ENCODE peak calls at places on chromosomes 1 and 21, in six cellular contexts. One of them, this sample, is unnamed.
A peak's percentile ranks its signal among the peaks of the same experiment; 100 is the strongest.

GRCh38 chr1:116448785-116449385 is 75.8 kb downstream of the ATP1A1 start:
- DNase-seq in adrenal gland: no peak
- DNase-seq in tibial nerve: no peak
- DNase-seq in psoas muscle: no peak
- DNase-seq in CD8-positive, alpha-beta T cell: no peak
- DNase-seq in K562: no peak
- DNase-seq in this sample: no peak

GRCh38 chr1:53771648-53772047 is 32.7 kb upstream of the GLIS1 start:
- DNase-seq in adrenal gland: no peak
- DNase-seq in tibial nerve: no peak
- DNase-seq in psoas muscle: no peak
- DNase-seq in CD8-positive, alpha-beta T cell: no peak
- DNase-seq in K562: no peak
- DNase-seq in this sample: no peak

GRCh38 chr1:10308001-10308400 is 90.9 kb upstream of the PGD start:
- DNase-seq in adrenal gland: no peak
- DNase-seq in tibial nerve: no peak
- DNase-seq in psoas muscle: no peak
- DNase-seq in CD8-positive, alpha-beta T cell: peak; percentile 58
- DNase-seq in K562: no peak
- DNase-seq in this sample: no peak

GRCh38 chr21:37804001-37804400 is 112.3 kb downstream of the KCNJ6 start:
- DNase-seq in adrenal gland: no peak
- DNase-seq in tibial nerve: no peak
- DNase-seq in psoas muscle: no peak
- DNase-seq in CD8-positive, alpha-beta T cell: no peak
- DNase-seq in K562: no peak
- DNase-seq in this sample: no peak

GRCh38 chr1:38815903-38816627 is 43.5 kb downstream of the RRAGC start:
- DNase-seq in adrenal gland: no peak
- DNase-seq in tibial nerve: no peak
- DNase-seq in psoas muscle: no peak
- DNase-seq in CD8-positive, alpha-beta T cell: no peak
- DNase-seq in K562: peak; percentile 93
- DNase-seq in this sample: peak; percentile 30

GRCh38 chr1:231636157-231636556 is 9.6 kb downstream of the DISC1 start:
- DNase-seq in adrenal gland: peak; percentile 84
- DNase-seq in tibial nerve: no peak
- DNase-seq in psoas muscle: no peak
- DNase-seq in CD8-positive, alpha-beta T cell: no peak
- DNase-seq in K562: no peak
- DNase-seq in this sample: peak; percentile 50

GRCh38 chr1:1911390-1912041 is 3.5 kb upstream of the CALML6 start:
- DNase-seq in adrenal gland: peak; percentile 34
- DNase-seq in tibial nerve: no peak
- DNase-seq in psoas muscle: peak; percentile 49
- DNase-seq in CD8-positive, alpha-beta T cell: no peak
- DNase-seq in K562: no peak
- DNase-seq in this sample: no peak

GRCh38 chr1:199009447-199009846 is 370.6 kb downstream of the PTPRC start:
- DNase-seq in adrenal gland: no peak
- DNase-seq in tibial nerve: no peak
- DNase-seq in psoas muscle: no peak
- DNase-seq in CD8-positive, alpha-beta T cell: no peak
- DNase-seq in K562: no peak
- DNase-seq in this sample: no peak

GRCh38 chr1:213564215-213564659 is 423.5 kb upstream of the PROX1 start:
- DNase-seq in adrenal gland: no peak
- DNase-seq in tibial nerve: no peak
- DNase-seq in psoas muscle: no peak
- DNase-seq in CD8-positive, alpha-beta T cell: no peak
- DNase-seq in K562: peak; percentile 18
- DNase-seq in this sample: peak; percentile 47

GRCh38 chr1:163747261-163747660 is 425.5 kb downstream of the NUF2 start:
- DNase-seq in adrenal gland: no peak
- DNase-seq in tibial nerve: no peak
- DNase-seq in psoas muscle: no peak
- DNase-seq in CD8-positive, alpha-beta T cell: no peak
- DNase-seq in K562: no peak
- DNase-seq in this sample: no peak

GRCh38 chr1:20112279-20113000 is 6.9 kb downstream of the PLA2G2D start:
- DNase-seq in adrenal gland: no peak
- DNase-seq in tibial nerve: no peak
- DNase-seq in psoas muscle: no peak
- DNase-seq in CD8-positive, alpha-beta T cell: no peak
- DNase-seq in K562: no peak
- DNase-seq in this sample: no peak

GRCh38 chr1:52571783-52572182 is 18.9 kb upstream of the TUT4 start:
- DNase-seq in adrenal gland: no peak
- DNase-seq in tibial nerve: no peak
- DNase-seq in psoas muscle: no peak
- DNase-seq in CD8-positive, alpha-beta T cell: no peak
- DNase-seq in K562: peak; percentile 66
- DNase-seq in this sample: peak; percentile 9

GRCh38 chr1:241688940-241689368 is 36.9 kb downstream of the WDR64 start:
- DNase-seq in adrenal gland: no peak
- DNase-seq in tibial nerve: no peak
- DNase-seq in psoas muscle: no peak
- DNase-seq in CD8-positive, alpha-beta T cell: no peak
- DNase-seq in K562: peak; percentile 37
- DNase-seq in this sample: no peak

GRCh38 chr1:164735315-164736052 is 176.5 kb downstream of the PBX1 start:
- DNase-seq in adrenal gland: peak; percentile 44
- DNase-seq in tibial nerve: no peak
- DNase-seq in psoas muscle: no peak
- DNase-seq in CD8-positive, alpha-beta T cell: no peak
- DNase-seq in K562: peak; percentile 33
- DNase-seq in this sample: no peak

GRCh38 chr1:171948491-171948890 is 107.2 kb downstream of the DNM3 start:
- DNase-seq in adrenal gland: no peak
- DNase-seq in tibial nerve: no peak
- DNase-seq in psoas muscle: no peak
- DNase-seq in CD8-positive, alpha-beta T cell: no peak
- DNase-seq in K562: no peak
- DNase-seq in this sample: no peak

GRCh38 chr21:33984021-33984481 is 68.4 kb upstream of the ATP5PO start:
- DNase-seq in adrenal gland: no peak
- DNase-seq in tibial nerve: no peak
- DNase-seq in psoas muscle: no peak
- DNase-seq in CD8-positive, alpha-beta T cell: no peak
- DNase-seq in K562: no peak
- DNase-seq in this sample: no peak

GRCh38 chr1:232066521-232066920 is 439.9 kb downstream of the DISC1 start:
- DNase-seq in adrenal gland: no peak
- DNase-seq in tibial nerve: no peak
- DNase-seq in psoas muscle: no peak
- DNase-seq in CD8-positive, alpha-beta T cell: no peak
- DNase-seq in K562: no peak
- DNase-seq in this sample: no peak

GRCh38 chr1:161069731-161070270 is at the start of gene ARHGAP30:
- DNase-seq in adrenal gland: peak; percentile 56
- DNase-seq in tibial nerve: peak; percentile 16
- DNase-seq in psoas muscle: peak; percentile 83
- DNase-seq in CD8-positive, alpha-beta T cell: peak; percentile 90
- DNase-seq in K562: peak; percentile 44
- DNase-seq in this sample: no peak

GRCh38 chr1:21293537-21294265 is 3.4 kb upstream of the ECE1 start:
- DNase-seq in adrenal gland: no peak
- DNase-seq in tibial nerve: no peak
- DNase-seq in psoas muscle: no peak
- DNase-seq in CD8-positive, alpha-beta T cell: peak; percentile 75
- DNase-seq in K562: no peak
- DNase-seq in this sample: no peak

GRCh38 chr1:226308166-226308722 is 720 bp downstream of the LIN9 start:
- DNase-seq in adrenal gland: peak; percentile 16
- DNase-seq in tibial nerve: no peak
- DNase-seq in psoas muscle: no peak
- DNase-seq in CD8-positive, alpha-beta T cell: peak; percentile 24
- DNase-seq in K562: peak; percentile 73
- DNase-seq in this sample: peak; percentile 52

GRCh38 chr1:77375541-77375940 is 93.7 kb downstream of the AK5 start:
- DNase-seq in adrenal gland: no peak
- DNase-seq in tibial nerve: no peak
- DNase-seq in psoas muscle: no peak
- DNase-seq in CD8-positive, alpha-beta T cell: no peak
- DNase-seq in K562: no peak
- DNase-seq in this sample: peak; percentile 10

GRCh38 chr1:218346391-218347204 is 1.5 kb downstream of the TGFB2 start:
- DNase-seq in adrenal gland: peak; percentile 34
- DNase-seq in tibial nerve: no peak
- DNase-seq in psoas muscle: peak; percentile 63
- DNase-seq in CD8-positive, alpha-beta T cell: no peak
- DNase-seq in K562: no peak
- DNase-seq in this sample: no peak

GRCh38 chr21:26715878-26716506 is 129.2 kb downstream of the ADAMTS1 start:
- DNase-seq in adrenal gland: peak; percentile 50
- DNase-seq in tibial nerve: no peak
- DNase-seq in psoas muscle: no peak
- DNase-seq in CD8-positive, alpha-beta T cell: peak; percentile 22
- DNase-seq in K562: peak; percentile 22
- DNase-seq in this sample: peak; percentile 64

GRCh38 chr1:109789771-109790170 is 26.0 kb upstream of the EPS8L3 start:
- DNase-seq in adrenal gland: peak; percentile 4
- DNase-seq in tibial nerve: no peak
- DNase-seq in psoas muscle: peak; percentile 23
- DNase-seq in CD8-positive, alpha-beta T cell: no peak
- DNase-seq in K562: no peak
- DNase-seq in this sample: no peak

GRCh38 chr1:153536618-153537375 is 1.0 kb upstream of the S100A6 start:
- DNase-seq in adrenal gland: no peak
- DNase-seq in tibial nerve: no peak
- DNase-seq in psoas muscle: no peak
- DNase-seq in CD8-positive, alpha-beta T cell: no peak
- DNase-seq in K562: peak; percentile 6
- DNase-seq in this sample: no peak

GRCh38 chr1:183604811-183605210 is 14.6 kb upstream of the NCF2 start:
- DNase-seq in adrenal gland: no peak
- DNase-seq in tibial nerve: no peak
- DNase-seq in psoas muscle: no peak
- DNase-seq in CD8-positive, alpha-beta T cell: no peak
- DNase-seq in K562: no peak
- DNase-seq in this sample: no peak

GRCh38 chr1:179190861-179191260 is 38.6 kb downstream of the ABL2 start:
- DNase-seq in adrenal gland: no peak
- DNase-seq in tibial nerve: no peak
- DNase-seq in psoas muscle: no peak
- DNase-seq in CD8-positive, alpha-beta T cell: no peak
- DNase-seq in K562: no peak
- DNase-seq in this sample: no peak

GRCh38 chr1:170265234-170265633 is 119.5 kb downstream of the NTMT2 start:
- DNase-seq in adrenal gland: no peak
- DNase-seq in tibial nerve: no peak
- DNase-seq in psoas muscle: no peak
- DNase-seq in CD8-positive, alpha-beta T cell: no peak
- DNase-seq in K562: no peak
- DNase-seq in this sample: no peak

GRCh38 chr1:170261669-170262068 is 115.9 kb downstream of the NTMT2 start:
- DNase-seq in adrenal gland: no peak
- DNase-seq in tibial nerve: no peak
- DNase-seq in psoas muscle: no peak
- DNase-seq in CD8-positive, alpha-beta T cell: no peak
- DNase-seq in K562: no peak
- DNase-seq in this sample: no peak

GRCh38 chr1:170262540-170262939 is 116.8 kb downstream of the NTMT2 start:
- DNase-seq in adrenal gland: no peak
- DNase-seq in tibial nerve: no peak
- DNase-seq in psoas muscle: no peak
- DNase-seq in CD8-positive, alpha-beta T cell: no peak
- DNase-seq in K562: no peak
- DNase-seq in this sample: no peak

GRCh38 chr1:170271430-170271829 is 125.7 kb downstream of the NTMT2 start:
- DNase-seq in adrenal gland: no peak
- DNase-seq in tibial nerve: no peak
- DNase-seq in psoas muscle: no peak
- DNase-seq in CD8-positive, alpha-beta T cell: no peak
- DNase-seq in K562: no peak
- DNase-seq in this sample: no peak

GRCh38 chr1:170267317-170267716 is 121.6 kb downstream of the NTMT2 start:
- DNase-seq in adrenal gland: no peak
- DNase-seq in tibial nerve: no peak
- DNase-seq in psoas muscle: no peak
- DNase-seq in CD8-positive, alpha-beta T cell: no peak
- DNase-seq in K562: no peak
- DNase-seq in this sample: no peak
- TF ChIP-seq CTCF in adrenal gland: no peak
- TF ChIP-seq CTCF in tibial nerve: no peak
- TF ChIP-seq CTCF in psoas muscle: no peak
- TF ChIP-seq CTCF in CD8-positive, alpha-beta T cell: no peak
- TF ChIP-seq CTCF in K562: no peak
- TF ChIP-seq CTCF in this sample: no peak

GRCh38 chr1:200452850-200453543 is 43.2 kb upstream of the ZNF281 start:
- DNase-seq in adrenal gland: no peak
- DNase-seq in tibial nerve: no peak
- DNase-seq in psoas muscle: no peak
- DNase-seq in CD8-positive, alpha-beta T cell: no peak
- DNase-seq in K562: peak; percentile 13
- DNase-seq in this sample: no peak

GRCh38 chr1:200453544-200453905 is 43.7 kb upstream of the ZNF281 start:
- DNase-seq in adrenal gland: no peak
- DNase-seq in tibial nerve: no peak
- DNase-seq in psoas muscle: no peak
- DNase-seq in CD8-positive, alpha-beta T cell: no peak
- DNase-seq in K562: no peak
- DNase-seq in this sample: no peak

GRCh38 chr1:200457810-200458209 is 48.0 kb upstream of the ZNF281 start:
- DNase-seq in adrenal gland: no peak
- DNase-seq in tibial nerve: no peak
- DNase-seq in psoas muscle: no peak
- DNase-seq in CD8-positive, alpha-beta T cell: no peak
- DNase-seq in K562: no peak
- DNase-seq in this sample: no peak

GRCh38 chr1:200458780-200459179 is 48.9 kb upstream of the ZNF281 start:
- DNase-seq in adrenal gland: no peak
- DNase-seq in tibial nerve: no peak
- DNase-seq in psoas muscle: no peak
- DNase-seq in CD8-positive, alpha-beta T cell: no peak
- DNase-seq in K562: no peak
- DNase-seq in this sample: no peak

GRCh38 chr1:200454425-200454824 is 44.6 kb upstream of the ZNF281 start:
- DNase-seq in adrenal gland: no peak
- DNase-seq in tibial nerve: no peak
- DNase-seq in psoas muscle: no peak
- DNase-seq in CD8-positive, alpha-beta T cell: no peak
- DNase-seq in K562: no peak
- DNase-seq in this sample: peak; percentile 22
- H3K4me3 ChIP-seq in adrenal gland: no peak overlapping the region
- H3K4me3 ChIP-seq in tibial nerve: no peak overlapping the region
- H3K4me3 ChIP-seq in psoas muscle: no peak overlapping the region
- H3K4me3 ChIP-seq in CD8-positive, alpha-beta T cell: no peak overlapping the region
- H3K4me3 ChIP-seq in K562: no peak overlapping the region
- H3K4me3 ChIP-seq in this sample: no peak overlapping the region

GRCh38 chr1:16177306-16177705 is 21.4 kb upstream of the EPHA2 start:
- DNase-seq in adrenal gland: no peak
- DNase-seq in tibial nerve: no peak
- DNase-seq in psoas muscle: no peak
- DNase-seq in CD8-positive, alpha-beta T cell: no peak
- DNase-seq in K562: no peak
- DNase-seq in this sample: no peak
- H3K4me1 ChIP-seq in adrenal gland: peaks cover 43% of the 10 kb centered on the region
- H3K4me1 ChIP-seq in tibial nerve: peaks cover 74% of the 10 kb centered on the region
- H3K4me1 ChIP-seq in psoas muscle: peaks cover 11% of the 10 kb centered on the region
- H3K4me1 ChIP-seq in CD8-positive, alpha-beta T cell: no peaks in the 10 kb centered on the region
- H3K4me1 ChIP-seq in K562: peaks cover 27% of the 10 kb centered on the region
- H3K4me1 ChIP-seq in this sample: peaks cover 16% of the 10 kb centered on the region

GRCh38 chr1:30195424-30196134 is 527.8 kb downstream of the MATN1 start:
- DNase-seq in adrenal gland: no peak
- DNase-seq in tibial nerve: no peak
- DNase-seq in psoas muscle: no peak
- DNase-seq in CD8-positive, alpha-beta T cell: no peak
- DNase-seq in K562: no peak
- DNase-seq in this sample: no peak
- TF ChIP-seq CTCF in adrenal gland: no peak
- TF ChIP-seq CTCF in tibial nerve: no peak
- TF ChIP-seq CTCF in psoas muscle: no peak
- TF ChIP-seq CTCF in CD8-positive, alpha-beta T cell: no peak
- TF ChIP-seq CTCF in K562: no peak
- TF ChIP-seq CTCF in this sample: no peak

This sample was measured in BE2C.